ENCODE peak calls at places on chromosome 16, in five cellular contexts. V is CD8-positive, alpha-beta T cell; Y is heart right ventricle; Z is heart left ventricle; G is CD4-positive, alpha-beta memory T cell. M is an unnamed sample. For H3K9me3 and H3K4me1, the result is how much of the 10 kb centered on the place peaks cover.

GRCh38 chr16:11234884-11235702 is 20.9 kb downstream of the SOCS1 start:
- DNase-seq in V (no peak), Y (no peak), Z (no peak), G (no peak), M (no peak)

GRCh38 chr16:24976971-24977672 is 38.0 kb downstream of the ARHGAP17 start:
- DNase-seq in V (no peak), Y (no peak), Z (no peak), G (no peak), M (no peak)

GRCh38 chr16:54923055-54923473 is 7.6 kb upstream of the IRX5 start:
- DNase-seq in V (no peak), Y (no peak), Z (no peak), G (no peak), M (no peak)

GRCh38 chr16:24085665-24086064 is 170.5 kb upstream of the CACNG3 start:
- DNase-seq in V (no peak), Y (no peak), Z (no peak), G (no peak), M (no peak)

GRCh38 chr16:66382171-66382965 is 15.9 kb downstream of the CDH5 start:
- DNase-seq in V (no peak), Y (no peak), Z (peak), G (no peak), M (no peak)

GRCh38 chr16:27080870-27081269 is 14.1 kb downstream of the C16orf82 start:
- DNase-seq in V (no peak), Y (no peak), Z (no peak), G (no peak), M (no peak)

GRCh38 chr16:30662449-30662848 is 4.2 kb downstream of the FBRS start:
- DNase-seq in V (no peak), Y (no peak), Z (no peak), G (no peak), M (no peak)

GRCh38 chr16:23704772-23705516 is 8.1 kb downstream of the ERN2 start:
- DNase-seq in V (no peak), Y (no peak), Z (no peak), G (no peak), M (no peak)

GRCh38 chr16:67396775-67397450 is 3.6 kb upstream of the TPPP3 start:
- DNase-seq in V (no peak), Y (no peak), Z (no peak), G (no peak), M (no peak)

GRCh38 chr16:84732674-84733352 is 33.0 kb downstream of the USP10 start:
- DNase-seq in V (no peak), Y (no peak), Z (no peak), G (no peak), M (no peak)

GRCh38 chr16:79186196-79186595 is 414.3 kb downstream of the MAF start:
- DNase-seq in V (no peak), Y (peak), Z (peak), G (no peak), M (no peak)

GRCh38 chr16:28549301-28549899 is 4.3 kb upstream of the SGF29 start:
- DNase-seq in V (no peak), Y (no peak), Z (no peak), G (peak), M (no peak)

GRCh38 chr16:10151718-10152117 is 30.5 kb downstream of the GRIN2A start:
- DNase-seq in V (no peak), Y (no peak), Z (no peak), G (no peak), M (no peak)

GRCh38 chr16:57185446-57185944 is 344 bp downstream of the PSME3IP1 start:
- DNase-seq in V (peak), Y (peak), Z (peak), G (peak), M (peak)

GRCh38 chr16:86682219-86682904 is 104.0 kb downstream of the FOXL1 start:
- DNase-seq in V (no peak), Y (no peak), Z (no peak), G (no peak), M (peak)
- H3K4me3 ChIP-seq in V (no peak), Y (no peak), Z (no peak), G (no peak), M (no peak)

GRCh38 chr16:3189869-3190268 is 1.9 kb downstream of the OR1F1 start:
- DNase-seq in V (no peak), Y (no peak), Z (no peak), G (no peak), M (no peak)
- H3K9me3 ChIP-seq in V (under half), Y (under half), Z (under half), G (under half), M (under half)

GRCh38 chr16:87933140-87933495 is 3.2 kb downstream of the CA5A start:
- DNase-seq in V (no peak), Y (no peak), Z (no peak), G (no peak), M (no peak)
- H3K4me1 ChIP-seq in V (under half), Y (under half), Z (under half), G (under half), M (under half)

GRCh38 chr16:89561195-89562026 is 929 bp downstream of the RPL13 start:
- DNase-seq in V (no peak), Y (no peak), Z (no peak), G (peak), M (no peak)

GRCh38 chr16:89562939-89563338 is 2.5 kb downstream of the RPL13 start:
- DNase-seq in V (no peak), Y (no peak), Z (no peak), G (no peak), M (no peak)

GRCh38 chr16:89560413-89561194 is at the start of gene RPL13:
- DNase-seq in V (peak), Y (peak), Z (peak), G (peak), M (peak)

GRCh38 chr16:89563639-89564392 is 3.3 kb downstream of the RPL13 start:
- DNase-seq in V (no peak), Y (no peak), Z (no peak), G (no peak), M (no peak)

GRCh38 chr16:89562027-89562599 is 1.6 kb downstream of the RPL13 start:
- DNase-seq in V (no peak), Y (no peak), Z (no peak), G (no peak), M (no peak)
- H3K4me3 ChIP-seq in V (peak), Y (peak), Z (peak), G (no peak), M (peak)

GRCh38 chr16:71453051-71453450 is 9.0 kb downstream of the ZNF23 start:
- DNase-seq in V (no peak), Y (no peak), Z (no peak), G (no peak), M (no peak)
- H3K9me3 ChIP-seq in V (under half), Y (under half), Z (half or more), G (under half), M (under half)

DNA sequence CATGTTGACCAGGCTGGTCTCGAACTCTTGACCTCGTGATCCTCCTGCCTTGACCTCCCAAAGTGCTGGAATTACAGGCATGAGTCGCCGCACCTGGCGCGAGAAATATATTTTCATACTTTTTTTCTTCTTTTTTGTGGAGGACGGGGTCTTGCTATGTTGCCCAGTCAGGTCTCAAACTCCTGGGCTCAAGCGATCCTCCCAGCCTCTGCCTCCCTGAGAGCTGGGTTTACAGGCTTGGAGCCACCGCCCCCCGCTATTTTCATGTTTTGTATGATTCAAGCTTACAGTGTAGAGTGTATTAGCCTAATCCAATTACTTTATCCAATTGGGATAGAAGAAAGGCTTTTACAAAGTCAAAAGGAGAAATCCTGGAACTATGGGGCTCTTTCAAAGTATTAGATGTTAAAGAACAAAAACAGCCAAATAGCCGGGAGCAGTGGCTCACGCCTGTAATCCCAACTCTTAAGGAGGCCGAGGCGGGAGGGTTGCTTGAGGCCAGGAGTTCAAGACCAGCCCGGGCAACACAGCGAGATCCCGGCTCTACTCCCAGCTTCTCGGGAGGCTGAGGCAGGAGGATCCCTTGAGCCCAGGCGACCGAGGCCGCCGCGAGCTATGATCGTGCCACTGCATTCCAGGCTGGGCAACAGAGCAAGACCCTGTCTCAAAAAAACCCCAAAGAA is 1.4 kb upstream of the MAP1LC3B start:
- DNase-seq in V (no peak), Y (no peak), Z (no peak), G (no peak), M (no peak)
- H3K4me1 ChIP-seq in V (under half), Y (half or more), Z (under half), G (half or more), M (under half)